ENCODE peak calls at places on chromosomes 5 and 9, in ten cellular contexts. F, L, C, N, E, Y, O, Z, H and T are unnamed samples.

GRCh38 chr5:174424219-174425053 is 299.9 kb upstream of the MSX2 start:
- DNase-seq in F (no peak), L (no peak), C (no peak), N (no peak), E (no peak), Y (no peak), O (no peak), Z (no peak), H (no peak), T (no peak)

GRCh38 chr9:120348951-120349429 is 231.0 kb downstream of the CDK5RAP2 start:
- DNase-seq in F (peak), L (peak), C (no peak), N (peak), E (no peak), Y (no peak), O (peak), Z (peak), H (no peak), T (peak)

GRCh38 chr9:28135571-28135970 is 562.3 kb upstream of the C9orf72 start:
- DNase-seq in F (no peak), L (no peak), C (no peak), N (no peak), E (no peak), Y (no peak), O (no peak), Z (no peak), H (no peak), T (no peak)

GRCh38 chr5:107381189-107381856 is 289.4 kb downstream of the EFNA5 start:
- DNase-seq in F (peak), L (peak), C (no peak), N (no peak), E (no peak), Y (no peak), O (peak), Z (no peak), H (peak), T (no peak)

GRCh38 chr5:65927497-65928340 is 1.3 kb downstream of the ERBIN start:
- DNase-seq in F (peak), L (peak), C (no peak), N (peak), E (no peak), Y (peak), O (peak), Z (peak), H (no peak), T (peak)

GRCh38 chr5:141664733-141665461 is 13.7 kb upstream of the FCHSD1 start:
- DNase-seq in F (peak), L (peak), C (peak), N (peak), E (peak), Y (peak), O (peak), Z (peak), H (no peak), T (peak)

GRCh38 chr9:7980691-7981289 is 181.2 kb upstream of the DMAC1 start:
- DNase-seq in F (no peak), L (no peak), C (no peak), N (no peak), E (no peak), Y (no peak), O (no peak), Z (no peak), H (no peak), T (no peak)

GRCh38 chr5:106780355-106780754 is 890.4 kb downstream of the EFNA5 start:
- DNase-seq in F (no peak), L (no peak), C (no peak), N (no peak), E (no peak), Y (no peak), O (no peak), Z (no peak), H (no peak), T (no peak)

GRCh38 chr5:77210091-77211012 is at the start of gene PDE8B:
- DNase-seq in F (peak), L (no peak), C (no peak), N (no peak), E (no peak), Y (no peak), O (no peak), Z (peak), H (no peak), T (peak)